ENCODE peak calls at places on chromosomes 11 and 22, in five cellular contexts. U is activated CD4-positive, alpha-beta T cell treated with anti-CD3 and anti-CD28 coated beads for 24 hours; E is fibroblast of the conjunctiva; M is neural crest cell; W is CD8-positive, alpha-beta memory T cell. V is an unnamed sample.

GRCh38 chr11:128684582-128685382 is 9.1 kb upstream of the FLI1 start:
- DNase-seq in U (no peak), E (no peak), M (no peak), W (no peak), V (no peak)

GRCh38 chr22:23106906-23107367 is 34.9 kb downstream of the RSPH14 start:
- DNase-seq in U (no peak), E (no peak), M (no peak), W (no peak), V (no peak)

GRCh38 chr22:42273855-42274451 is 3.5 kb upstream of the TCF20 start:
- DNase-seq in U (no peak), E (no peak), M (no peak), W (no peak), V (no peak)

GRCh38 chr22:41410311-41410751 is 28.6 kb downstream of the TEF start:
- DNase-seq in U (no peak), E (no peak), M (no peak), W (no peak), V (no peak)

GRCh38 chr11:17774232-17775034 is 39.9 kb downstream of the KCNC1 start:
- DNase-seq in U (no peak), E (no peak), M (no peak), W (no peak), V (no peak)

GRCh38 chr11:72075756-72076155 is 4.6 kb downstream of the NUMA1 start:
- DNase-seq in U (no peak), E (no peak), M (no peak), W (no peak), V (no peak)

GRCh38 chr11:11148598-11148997 is 204.5 kb downstream of the CSNK2A3 start:
- DNase-seq in U (no peak), E (no peak), M (no peak), W (no peak), V (no peak)

GRCh38 chr22:35783943-35784614 is 66.4 kb downstream of the APOL5 start:
- DNase-seq in U (no peak), E (no peak), M (no peak), W (no peak), V (no peak)

GRCh38 chr22:36659762-36660509 is 43.6 kb downstream of the CACNG2 start:
- DNase-seq in U (peak), E (peak), M (no peak), W (no peak), V (no peak)

GRCh38 chr11:35781342-35782171 is 119.0 kb downstream of the TRIM44 start:
- DNase-seq in U (no peak), E (no peak), M (no peak), W (no peak), V (no peak)

GRCh38 chr22:24501366-24502005 is 6.4 kb downstream of the UPB1 start:
- DNase-seq in U (no peak), E (no peak), M (no peak), W (no peak), V (no peak)

GRCh38 chr22:48919187-48919590 is 908.5 kb downstream of the BRD1 start:
- DNase-seq in U (no peak), E (no peak), M (peak), W (no peak), V (no peak)

GRCh38 chr11:504053-504993 is 2.7 kb downstream of the RNH1 start:
- DNase-seq in U (no peak), E (peak), M (no peak), W (no peak), V (no peak)

GRCh38 chr11:72333657-72334056 is 89.7 kb upstream of the PHOX2A start:
- DNase-seq in U (no peak), E (no peak), M (no peak), W (no peak), V (peak)

GRCh38 chr11:68621826-68622225 is 62.5 kb upstream of the GAL start:
- DNase-seq in U (no peak), E (no peak), M (no peak), W (no peak), V (no peak)

GRCh38 chr11:35661539-35661938 is 1.0 kb upstream of the TRIM44 start:
- DNase-seq in U (no peak), E (no peak), M (no peak), W (no peak), V (no peak)

GRCh38 chr11:16309226-16309625 is 47.1 kb downstream of the SOX6 start:
- DNase-seq in U (no peak), E (no peak), M (no peak), W (no peak), V (no peak)

GRCh38 chr22:25112538-25113253 is 87.0 kb upstream of the CRYBB3 start:
- DNase-seq in U (no peak), E (no peak), M (no peak), W (no peak), V (no peak)

GRCh38 chr22:34841321-34841901 is 224.5 kb upstream of the ISX start:
- DNase-seq in U (no peak), E (no peak), M (no peak), W (no peak), V (no peak)

GRCh38 chr11:19191530-19192169 is 10.1 kb downstream of the CSRP3 start:
- DNase-seq in U (no peak), E (no peak), M (no peak), W (no peak), V (no peak)